ENCODE peak calls at places on chromosomes 13 and 19, in ten cellular contexts. One of them, this sample, is unnamed.

GRCh38 chr19:56079609-56080008 is 41.5 kb downstream of the ZNF787 start:
- DNase-seq in endothelial cell of umbilical vein: no peak
- DNase-seq in CMK: no peak
- DNase-seq in KG1: no peak
- DNase-seq in mesendoderm: no peak
- DNase-seq in stimulated activated CD4-positive, alpha-beta T cell treated with anti-CD3 and anti-CD28 coated beads, Interleukin-2, amount 100 ng/mL, for 48 hours: no peak
- DNase-seq in H9: no peak
- DNase-seq in anterior cingulate cortex: no peak
- DNase-seq in fibroblast of the aortic adventitia: no peak
- DNase-seq in progenitor cell of endocrine pancreas: no peak
- DNase-seq in this sample: no peak

GRCh38 chr13:105147481-105147880 is 1388.0 kb downstream of the EFNB2 start:
- DNase-seq in endothelial cell of umbilical vein: peak; percentile 56
- DNase-seq in CMK: no peak
- DNase-seq in KG1: no peak
- DNase-seq in mesendoderm: no peak
- DNase-seq in stimulated activated CD4-positive, alpha-beta T cell treated with anti-CD3 and anti-CD28 coated beads, Interleukin-2, amount 100 ng/mL, for 48 hours: no peak
- DNase-seq in H9: no peak
- DNase-seq in anterior cingulate cortex: no peak
- DNase-seq in fibroblast of the aortic adventitia: no peak
- DNase-seq in progenitor cell of endocrine pancreas: no peak
- DNase-seq in this sample: no peak

GRCh38 chr19:41711376-41712261 is 3.2 kb downstream of the CEACAM5 start:
- DNase-seq in endothelial cell of umbilical vein: no peak
- DNase-seq in CMK: no peak
- DNase-seq in KG1: no peak
- DNase-seq in mesendoderm: no peak
- DNase-seq in stimulated activated CD4-positive, alpha-beta T cell treated with anti-CD3 and anti-CD28 coated beads, Interleukin-2, amount 100 ng/mL, for 48 hours: no peak
- DNase-seq in H9: no peak
- DNase-seq in anterior cingulate cortex: no peak
- DNase-seq in fibroblast of the aortic adventitia: no peak
- DNase-seq in progenitor cell of endocrine pancreas: no peak
- DNase-seq in this sample: no peak

GRCh38 chr13:72246396-72246795 is 379.4 kb upstream of the DACH1 start:
- DNase-seq in endothelial cell of umbilical vein: no peak
- DNase-seq in CMK: no peak
- DNase-seq in KG1: no peak
- DNase-seq in mesendoderm: no peak
- DNase-seq in stimulated activated CD4-positive, alpha-beta T cell treated with anti-CD3 and anti-CD28 coated beads, Interleukin-2, amount 100 ng/mL, for 48 hours: no peak
- DNase-seq in H9: no peak
- DNase-seq in anterior cingulate cortex: no peak
- DNase-seq in fibroblast of the aortic adventitia: no peak
- DNase-seq in progenitor cell of endocrine pancreas: no peak
- DNase-seq in this sample: no peak

GRCh38 chr13:109348514-109349340 is 437.7 kb downstream of the IRS2 start:
- DNase-seq in endothelial cell of umbilical vein: peak; percentile 44
- DNase-seq in CMK: no peak
- DNase-seq in KG1: no peak
- DNase-seq in mesendoderm: no peak
- DNase-seq in stimulated activated CD4-positive, alpha-beta T cell treated with anti-CD3 and anti-CD28 coated beads, Interleukin-2, amount 100 ng/mL, for 48 hours: no peak
- DNase-seq in H9: no peak
- DNase-seq in anterior cingulate cortex: no peak
- DNase-seq in fibroblast of the aortic adventitia: peak; percentile 6
- DNase-seq in progenitor cell of endocrine pancreas: no peak
- DNase-seq in this sample: no peak

GRCh38 chr13:103194871-103195270 is 128.7 kb upstream of the SLC10A2 start:
- DNase-seq in endothelial cell of umbilical vein: no peak
- DNase-seq in CMK: no peak
- DNase-seq in KG1: no peak
- DNase-seq in mesendoderm: no peak
- DNase-seq in stimulated activated CD4-positive, alpha-beta T cell treated with anti-CD3 and anti-CD28 coated beads, Interleukin-2, amount 100 ng/mL, for 48 hours: no peak
- DNase-seq in H9: no peak
- DNase-seq in anterior cingulate cortex: no peak
- DNase-seq in fibroblast of the aortic adventitia: no peak
- DNase-seq in progenitor cell of endocrine pancreas: no peak
- DNase-seq in this sample: no peak

GRCh38 chr13:53160211-53160610 is 131.6 kb downstream of the OLFM4 start:
- DNase-seq in endothelial cell of umbilical vein: no peak
- DNase-seq in CMK: no peak
- DNase-seq in KG1: no peak
- DNase-seq in mesendoderm: peak; percentile 43
- DNase-seq in stimulated activated CD4-positive, alpha-beta T cell treated with anti-CD3 and anti-CD28 coated beads, Interleukin-2, amount 100 ng/mL, for 48 hours: no peak
- DNase-seq in H9: no peak
- DNase-seq in anterior cingulate cortex: no peak
- DNase-seq in fibroblast of the aortic adventitia: no peak
- DNase-seq in progenitor cell of endocrine pancreas: no peak
- DNase-seq in this sample: no peak

GRCh38 chr19:54536956-54537355 is 34.3 kb downstream of the LAIR2 start:
- DNase-seq in endothelial cell of umbilical vein: no peak
- DNase-seq in CMK: no peak
- DNase-seq in KG1: no peak
- DNase-seq in mesendoderm: no peak
- DNase-seq in stimulated activated CD4-positive, alpha-beta T cell treated with anti-CD3 and anti-CD28 coated beads, Interleukin-2, amount 100 ng/mL, for 48 hours: no peak
- DNase-seq in H9: no peak
- DNase-seq in anterior cingulate cortex: no peak
- DNase-seq in fibroblast of the aortic adventitia: no peak
- DNase-seq in progenitor cell of endocrine pancreas: no peak
- DNase-seq in this sample: no peak

GRCh38 chr13:93248627-93249047 is 22.0 kb downstream of the GPC6 start:
- DNase-seq in endothelial cell of umbilical vein: no peak
- DNase-seq in CMK: no peak
- DNase-seq in KG1: no peak
- DNase-seq in mesendoderm: peak; percentile 90
- DNase-seq in stimulated activated CD4-positive, alpha-beta T cell treated with anti-CD3 and anti-CD28 coated beads, Interleukin-2, amount 100 ng/mL, for 48 hours: no peak
- DNase-seq in H9: peak; percentile 60
- DNase-seq in anterior cingulate cortex: no peak
- DNase-seq in fibroblast of the aortic adventitia: peak; percentile 47
- DNase-seq in progenitor cell of endocrine pancreas: peak; percentile 47
- DNase-seq in this sample: no peak

GRCh38 chr13:110711778-110712070 is 1.8 kb upstream of the ING1 start:
- DNase-seq in endothelial cell of umbilical vein: no peak
- DNase-seq in CMK: no peak
- DNase-seq in KG1: no peak
- DNase-seq in mesendoderm: no peak
- DNase-seq in stimulated activated CD4-positive, alpha-beta T cell treated with anti-CD3 and anti-CD28 coated beads, Interleukin-2, amount 100 ng/mL, for 48 hours: no peak
- DNase-seq in H9: no peak
- DNase-seq in anterior cingulate cortex: no peak
- DNase-seq in fibroblast of the aortic adventitia: peak; percentile 32
- DNase-seq in progenitor cell of endocrine pancreas: no peak
- DNase-seq in this sample: no peak

GRCh38 chr19:39342647-39343305 is 555 bp downstream of the SAMD4B start:
- DNase-seq in endothelial cell of umbilical vein: no peak
- DNase-seq in CMK: no peak
- DNase-seq in KG1: no peak
- DNase-seq in mesendoderm: peak; percentile 48
- DNase-seq in stimulated activated CD4-positive, alpha-beta T cell treated with anti-CD3 and anti-CD28 coated beads, Interleukin-2, amount 100 ng/mL, for 48 hours: no peak
- DNase-seq in H9: no peak
- DNase-seq in anterior cingulate cortex: no peak
- DNase-seq in fibroblast of the aortic adventitia: no peak
- DNase-seq in progenitor cell of endocrine pancreas: peak; percentile 17
- DNase-seq in this sample: no peak

GRCh38 chr19:30236006-30236405 is 136.2 kb upstream of the ZNF536 start:
- DNase-seq in endothelial cell of umbilical vein: no peak
- DNase-seq in CMK: no peak
- DNase-seq in KG1: no peak
- DNase-seq in mesendoderm: no peak
- DNase-seq in stimulated activated CD4-positive, alpha-beta T cell treated with anti-CD3 and anti-CD28 coated beads, Interleukin-2, amount 100 ng/mL, for 48 hours: no peak
- DNase-seq in H9: no peak
- DNase-seq in anterior cingulate cortex: no peak
- DNase-seq in fibroblast of the aortic adventitia: no peak
- DNase-seq in progenitor cell of endocrine pancreas: no peak
- DNase-seq in this sample: no peak

GRCh38 chr13:21518617-21519144 is 59.6 kb upstream of the ZDHHC20 start:
- DNase-seq in endothelial cell of umbilical vein: no peak
- DNase-seq in CMK: no peak
- DNase-seq in KG1: no peak
- DNase-seq in mesendoderm: no peak
- DNase-seq in stimulated activated CD4-positive, alpha-beta T cell treated with anti-CD3 and anti-CD28 coated beads, Interleukin-2, amount 100 ng/mL, for 48 hours: no peak
- DNase-seq in H9: no peak
- DNase-seq in anterior cingulate cortex: no peak
- DNase-seq in fibroblast of the aortic adventitia: no peak
- DNase-seq in progenitor cell of endocrine pancreas: no peak
- DNase-seq in this sample: no peak

GRCh38 chr19:32291876-32292275 is 53.5 kb upstream of the ZNF507 start:
- DNase-seq in endothelial cell of umbilical vein: no peak
- DNase-seq in CMK: no peak
- DNase-seq in KG1: no peak
- DNase-seq in mesendoderm: no peak
- DNase-seq in stimulated activated CD4-positive, alpha-beta T cell treated with anti-CD3 and anti-CD28 coated beads, Interleukin-2, amount 100 ng/mL, for 48 hours: no peak
- DNase-seq in H9: no peak
- DNase-seq in anterior cingulate cortex: no peak
- DNase-seq in fibroblast of the aortic adventitia: no peak
- DNase-seq in progenitor cell of endocrine pancreas: no peak
- DNase-seq in this sample: no peak